ENCODE peak calls at places on chromosomes 13 and 19, in four cellular contexts. One of them, this sample, is unnamed.

GRCh38 chr13:59924256-59924655 is 239.5 kb downstream of the DIAPH3 start:
- DNase-seq in EL: no peak
- DNase-seq in caudate nucleus: no peak
- DNase-seq in AG10803: no peak
- DNase-seq in this sample: no peak

GRCh38 chr19:680287-681028 is 4.3 kb downstream of the FSTL3 start:
- DNase-seq in caudate nucleus: peak
- DNase-seq in EL: peak
- DNase-seq in AG10803: peak
- DNase-seq in this sample: peak

GRCh38 chr19:38252935-38253691 is 3.1 kb downstream of the PPP1R14A start:
- DNase-seq in EL: no peak
- DNase-seq in AG10803: no peak
- DNase-seq in caudate nucleus: peak
- DNase-seq in this sample: no peak

GRCh38 chr13:19769854-19770253 is 12.9 kb downstream of the PSPC1 start:
- DNase-seq in caudate nucleus: no peak
- DNase-seq in EL: no peak
- DNase-seq in AG10803: no peak
- DNase-seq in this sample: no peak

GRCh38 chr19:1402411-1403070 is 1.2 kb upstream of the GAMT start:
- DNase-seq in AG10803: no peak
- DNase-seq in EL: no peak
- DNase-seq in caudate nucleus: no peak
- DNase-seq in this sample: no peak

GRCh38 chr13:49895826-49896225 is 40.3 kb downstream of the SPRYD7 start:
- DNase-seq in AG10803: no peak
- DNase-seq in EL: no peak
- DNase-seq in caudate nucleus: no peak
- DNase-seq in this sample: no peak

GRCh38 chr19:49447485-49448431 is 3.9 kb downstream of the PIH1D1 start:
- DNase-seq in caudate nucleus: no peak
- DNase-seq in AG10803: no peak
- DNase-seq in EL: peak
- DNase-seq in this sample: no peak

GRCh38 chr13:45500492-45501174 is 35.9 kb downstream of the COG3 start:
- DNase-seq in AG10803: peak
- DNase-seq in caudate nucleus: no peak
- DNase-seq in EL: peak
- DNase-seq in this sample: peak

GRCh38 chr19:495440-496332 is 600 bp upstream of the MADCAM1 start:
- DNase-seq in EL: peak
- DNase-seq in AG10803: peak
- DNase-seq in caudate nucleus: no peak
- DNase-seq in this sample: peak

GRCh38 chr13:106744516-106744915 is 176.6 kb upstream of the ARGLU1 start:
- DNase-seq in caudate nucleus: no peak
- DNase-seq in AG10803: no peak
- DNase-seq in EL: no peak
- DNase-seq in this sample: no peak

GRCh38 chr19:14089662-14090508 is 666 bp downstream of the SAMD1 start:
- DNase-seq in EL: peak
- DNase-seq in caudate nucleus: no peak
- DNase-seq in AG10803: peak
- DNase-seq in this sample: peak

GRCh38 chr19:39351537-39352037 is 9.4 kb downstream of the SAMD4B start:
- DNase-seq in caudate nucleus: no peak
- DNase-seq in AG10803: peak
- DNase-seq in EL: peak
- DNase-seq in this sample: no peak

GRCh38 chr19:42942187-42942789 is 5.3 kb upstream of the PSG7 start:
- DNase-seq in EL: no peak
- DNase-seq in caudate nucleus: no peak
- DNase-seq in AG10803: peak
- DNase-seq in this sample: peak

GRCh38 chr19:34474233-34474989 is 7.1 kb upstream of the WTIP start:
- DNase-seq in caudate nucleus: no peak
- DNase-seq in EL: no peak
- DNase-seq in AG10803: no peak
- DNase-seq in this sample: no peak

GRCh38 chr13:55820817-55821216 is 1319.9 kb upstream of the PRR20A start:
- DNase-seq in AG10803: no peak
- DNase-seq in EL: no peak
- DNase-seq in caudate nucleus: no peak
- DNase-seq in this sample: no peak

GRCh38 chr19:7007859-7008258 is 13.4 kb downstream of the MBD3L2B start:
- DNase-seq in caudate nucleus: no peak
- DNase-seq in EL: no peak
- DNase-seq in AG10803: no peak
- DNase-seq in this sample: no peak

GRCh38 chr19:43776285-43776684 is 4.5 kb downstream of the KCNN4 start:
- DNase-seq in caudate nucleus: no peak
- DNase-seq in EL: no peak
- DNase-seq in AG10803: no peak
- DNase-seq in this sample: no peak

GRCh38 chr13:47519626-47520025 is 481.4 kb downstream of the SUCLA2 start:
- DNase-seq in EL: no peak
- DNase-seq in caudate nucleus: no peak
- DNase-seq in AG10803: peak
- DNase-seq in this sample: no peak

GRCh38 chr13:88802886-88803285 is 1131.7 kb downstream of the SLITRK5 start:
- DNase-seq in caudate nucleus: no peak
- DNase-seq in EL: no peak
- DNase-seq in AG10803: no peak
- DNase-seq in this sample: no peak

GRCh38 chr13:34942732-34943674 is 933 bp downstream of the NBEA start:
- DNase-seq in caudate nucleus: peak
- DNase-seq in AG10803: no peak
- DNase-seq in EL: peak
- DNase-seq in this sample: no peak